ENCODE peak calls at places on chromosomes 4 and X, in six cellular contexts. K, S, M, L, E and F are unnamed samples. For H3K9me3, the result is how much of the 10 kb centered on the place peaks cover.

GRCh38 chr4:100289530-100289888 is 99.2 kb upstream of the DDIT4L start:
- DNase-seq in K (no peak), S (no peak), M (no peak), L (peak), E (no peak), F (no peak)

GRCh38 chr4:153438916-153439756 is 27.0 kb upstream of the TMEM131L start:
- DNase-seq in K (no peak), S (no peak), M (no peak), L (no peak), E (no peak), F (no peak)

GRCh38 chrX:16785247-16786138 is 773 bp upstream of the TXLNG start:
- DNase-seq in K (no peak), S (no peak), M (no peak), L (no peak), E (no peak), F (no peak)

GRCh38 chr4:100069207-100069606 is 119.1 kb upstream of the H2AZ1 start:
- DNase-seq in K (no peak), S (no peak), M (no peak), L (no peak), E (no peak), F (no peak)

GRCh38 chrX:39440734-39441305 is 639.6 kb downstream of the MID1IP1 start:
- DNase-seq in K (no peak), S (no peak), M (no peak), L (no peak), E (no peak), F (no peak)

GRCh38 chr4:89242864-89243740 is 64.5 kb downstream of the GPRIN3 start:
- DNase-seq in K (no peak), S (peak), M (no peak), L (no peak), E (no peak), F (no peak)

GRCh38 chr4:111695677-111696076 is 449.6 kb upstream of the FAM241A start:
- DNase-seq in K (no peak), S (no peak), M (no peak), L (no peak), E (no peak), F (no peak)

GRCh38 chr4:92304073-92304472 is 307 bp downstream of the GRID2 start:
- DNase-seq in K (no peak), S (no peak), M (no peak), L (no peak), E (no peak), F (peak)

GRCh38 chr4:1212546-1213335 is 36.2 kb downstream of the CTBP1 start:
- DNase-seq in K (no peak), S (no peak), M (no peak), L (no peak), E (no peak), F (no peak)

GRCh38 chr4:138916763-138917162 is 98.8 kb upstream of the NOCT start:
- DNase-seq in K (no peak), S (no peak), M (no peak), L (no peak), E (no peak), F (no peak)

GRCh38 chr4:78424456-78424855 is 127.1 kb upstream of the ANXA3 start:
- DNase-seq in K (no peak), S (no peak), M (no peak), L (no peak), E (no peak), F (no peak)

GRCh38 chr4:60134106-60134505 is 1066.0 kb upstream of the ADGRL3 start:
- DNase-seq in K (no peak), S (peak), M (no peak), L (no peak), E (no peak), F (no peak)

GRCh38 chr4:185933078-185933581 is 121.1 kb upstream of the SORBS2 start:
- DNase-seq in K (peak), S (peak), M (no peak), L (no peak), E (no peak), F (no peak)

GRCh38 chrX:2710496-2710895 is 19.4 kb downstream of the CD99 start:
- DNase-seq in K (no peak), S (no peak), M (no peak), L (peak), E (no peak), F (no peak)

GRCh38 chr4:52096048-52096447 is 44.9 kb downstream of the SPATA18 start:
- DNase-seq in K (peak), S (peak), M (no peak), L (peak), E (no peak), F (no peak)

GRCh38 chr4:78542373-78542772 is 9.2 kb upstream of the ANXA3 start:
- DNase-seq in K (peak), S (peak), M (no peak), L (no peak), E (no peak), F (no peak)

GRCh38 chr4:13539047-13539720 is 5.1 kb downstream of the NKX3-2 start:
- DNase-seq in K (no peak), S (no peak), M (no peak), L (no peak), E (peak), F (no peak)

GRCh38 chr4:78923459-78924312 is 15.6 kb downstream of the PAQR3 start:
- DNase-seq in K (no peak), S (peak), M (no peak), L (no peak), E (no peak), F (no peak)

GRCh38 chr4:110344165-110344564 is 131.8 kb upstream of the ENPEP start:
- DNase-seq in K (no peak), S (peak), M (no peak), L (no peak), E (no peak), F (peak)

GRCh38 chr4:34138385-34138784 is 2105.9 kb downstream of the ARAP2 start:
- DNase-seq in K (no peak), S (no peak), M (no peak), L (no peak), E (no peak), F (no peak)

GRCh38 chr4:100803751-100804150 is 285.9 kb upstream of the EMCN start:
- DNase-seq in K (no peak), S (no peak), M (no peak), L (no peak), E (no peak), F (no peak)

GRCh38 chr4:4627906-4628305 is 86.1 kb upstream of the STX18 start:
- DNase-seq in K (no peak), S (no peak), M (no peak), L (no peak), E (no peak), F (no peak)

GRCh38 chr4:41512604-41513003 is 25.4 kb upstream of the LIMCH1 start:
- DNase-seq in K (no peak), S (no peak), M (no peak), L (no peak), E (no peak), F (no peak)

GRCh38 chr4:168437192-168437938 is 42.9 kb downstream of the DDX60L start:
- DNase-seq in K (no peak), S (no peak), M (no peak), L (no peak), E (no peak), F (no peak)

GRCh38 chr4:7218686-7219085 is 26.3 kb downstream of the SORCS2 start:
- DNase-seq in K (no peak), S (no peak), M (no peak), L (no peak), E (no peak), F (no peak)

GRCh38 chrX:134747006-134747405 is 88.7 kb upstream of the PLAC1 start:
- DNase-seq in K (no peak), S (no peak), M (no peak), L (no peak), E (no peak), F (no peak)

GRCh38 chrX:49838374-49838773 is 9.3 kb downstream of the PAGE4 start:
- DNase-seq in K (peak), S (peak), M (peak), L (no peak), E (no peak), F (peak)

GRCh38 chr4:15162465-15163283 is 160.4 kb downstream of the CPEB2 start:
- DNase-seq in K (peak), S (peak), M (no peak), L (no peak), E (no peak), F (no peak)

GRCh38 chr4:159508917-159509500 is 406.1 kb downstream of the RAPGEF2 start:
- DNase-seq in K (no peak), S (no peak), M (no peak), L (no peak), E (no peak), F (no peak)

GRCh38 chrX:53728506-53728905 is 42.0 kb upstream of the HUWE1 start:
- DNase-seq in K (no peak), S (no peak), M (no peak), L (no peak), E (no peak), F (no peak)

GRCh38 chr4:166972071-166972470 is 262.2 kb downstream of the SPOCK3 start:
- DNase-seq in K (no peak), S (peak), M (no peak), L (no peak), E (no peak), F (no peak)

DNA sequence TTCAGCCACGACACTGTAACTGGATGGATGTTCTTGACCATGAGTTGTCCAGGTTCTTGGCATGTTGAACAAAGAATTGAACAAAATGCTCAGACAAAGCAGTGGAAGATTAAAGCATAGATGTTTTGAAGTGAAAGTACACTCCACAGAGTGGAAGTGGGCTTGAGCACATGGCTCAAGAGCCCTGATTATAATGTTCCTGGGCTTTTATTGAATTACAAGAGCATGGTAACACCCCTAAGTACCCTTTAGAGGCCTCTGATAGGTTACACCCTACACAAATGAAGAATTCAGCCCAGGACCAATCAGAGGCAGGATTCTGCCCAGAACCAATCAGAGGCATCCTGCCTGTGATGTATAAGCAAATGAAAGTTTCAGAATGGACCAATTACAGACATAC is 33.5 kb downstream of the SLC10A6 start:
- DNase-seq in K (no peak), S (no peak), M (no peak), L (no peak), E (no peak), F (no peak)
- H4K91ac ChIP-seq in K (no peak), S (no peak), M (no peak), L (no peak), E (no peak), F (no peak)

DNA sequence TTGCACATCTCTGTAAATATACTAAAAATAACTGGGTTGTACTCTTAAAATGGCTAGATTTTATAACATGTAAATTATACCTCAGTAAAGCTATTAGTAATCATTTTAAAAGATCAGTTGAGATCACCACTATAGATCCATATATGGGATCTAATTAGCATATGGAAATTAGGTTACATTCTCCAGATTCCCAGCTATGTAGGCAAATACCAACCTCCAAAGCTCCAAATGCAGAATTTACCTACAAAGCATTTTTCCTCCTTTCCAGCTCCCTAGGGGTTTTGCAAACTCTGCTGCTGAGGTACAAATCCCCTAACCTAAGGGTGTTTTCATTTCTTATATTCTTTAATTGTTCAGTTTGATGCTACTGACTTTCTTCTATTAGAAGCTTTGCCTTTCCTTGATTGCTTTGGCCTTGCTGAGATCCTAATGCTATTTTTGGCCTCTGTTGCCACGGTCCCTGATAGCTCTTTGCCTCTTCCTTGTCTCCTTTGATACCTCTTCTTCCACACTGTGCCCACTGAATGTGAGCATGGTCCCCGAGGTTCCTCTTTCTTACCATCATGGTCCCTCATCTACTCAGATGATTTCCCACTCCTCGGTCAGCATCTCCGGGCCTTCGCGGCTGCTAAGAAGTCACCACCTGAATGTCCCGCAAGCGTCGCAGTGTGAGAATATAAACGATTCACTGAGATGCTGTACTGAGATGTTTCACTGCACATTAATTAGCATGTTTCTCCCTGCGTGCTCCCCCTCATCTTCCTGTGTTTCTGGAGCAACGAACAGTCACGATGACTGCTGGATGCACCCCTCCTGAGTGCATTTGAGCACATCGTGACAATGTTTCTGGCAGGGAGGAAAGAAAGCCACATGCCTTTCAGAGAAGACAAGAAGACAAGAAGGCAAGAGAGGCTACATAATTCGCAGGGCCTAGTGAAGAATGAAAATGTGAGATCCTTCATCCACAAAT is 23.8 kb downstream of the ENPP6 start:
- DNase-seq in K (no peak), S (no peak), M (no peak), L (no peak), E (no peak), F (no peak)
- H3K9me3 ChIP-seq in K (under half), S (under half), M (under half), L (under half), E (under half), F (under half)

GRCh38 chr4:123127865-123128264 is 205.5 kb upstream of the NUDT6 start:
- DNase-seq in K (no peak), S (peak), M (no peak), L (no peak), E (no peak), F (no peak)

GRCh38 chr4:123125477-123125876 is 203.1 kb upstream of the NUDT6 start:
- DNase-seq in K (no peak), S (no peak), M (no peak), L (no peak), E (no peak), F (no peak)

GRCh38 chr4:123121241-123121907 is 199.0 kb upstream of the NUDT6 start:
- DNase-seq in K (peak), S (peak), M (no peak), L (no peak), E (no peak), F (no peak)

GRCh38 chr4:123127218-123127617 is 204.8 kb upstream of the NUDT6 start:
- DNase-seq in K (peak), S (peak), M (no peak), L (no peak), E (no peak), F (no peak)
- H3K9ac ChIP-seq in K (no peak), S (peak), M (no peak), L (no peak), E (no peak), F (no peak)

GRCh38 chr4:140579278-140579677 is 10.5 kb upstream of the UCP1 start:
- DNase-seq in K (no peak), S (no peak), M (no peak), L (no peak), E (no peak), F (no peak)

GRCh38 chr4:140571620-140572019 is 2.9 kb upstream of the UCP1 start:
- DNase-seq in K (no peak), S (no peak), M (no peak), L (no peak), E (no peak), F (no peak)

GRCh38 chr4:140581078-140581477 is 12.3 kb upstream of the UCP1 start:
- DNase-seq in K (no peak), S (peak), M (no peak), L (no peak), E (no peak), F (no peak)

GRCh38 chr4:140575489-140575888 is 6.7 kb upstream of the UCP1 start:
- DNase-seq in K (no peak), S (no peak), M (no peak), L (no peak), E (no peak), F (no peak)
- H4K91ac ChIP-seq in K (no peak), S (no peak), M (no peak), L (no peak), E (no peak), F (no peak)

GRCh38 chr4:98662055-98662453 is 3.6 kb upstream of the TSPAN5 start:
- DNase-seq in K (no peak), S (no peak), M (no peak), L (no peak), E (no peak), F (no peak)
- H3K9me3 ChIP-seq in K (under half), S (under half), M (under half), L (under half), E (under half), F (under half)

GRCh38 chr4:30801876-30802275 is 81.7 kb downstream of the PCDH7 start:
- DNase-seq in K (no peak), S (no peak), M (no peak), L (no peak), E (no peak), F (no peak)
- H3K9ac ChIP-seq in K (no peak), S (peak), M (no peak), L (no peak), E (no peak), F (no peak)

DNA sequence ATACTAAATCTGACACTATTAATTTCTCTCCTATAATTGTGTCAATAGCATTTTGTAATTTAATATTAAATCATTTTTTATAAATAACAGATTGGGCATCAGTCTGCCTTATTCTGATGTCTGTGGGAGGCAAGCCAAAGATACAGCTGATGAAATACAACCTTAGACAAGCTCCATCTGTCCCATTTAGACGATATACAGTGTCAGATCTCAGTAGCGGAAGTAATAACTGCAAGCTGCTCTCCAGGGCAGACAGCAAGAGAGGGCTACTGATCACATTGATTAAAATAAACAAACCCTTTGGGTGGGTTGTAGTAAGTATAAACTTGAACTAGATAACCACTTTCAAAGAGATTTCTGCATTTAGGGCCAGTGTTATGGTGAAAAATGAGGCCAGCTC is 1028.6 kb upstream of the IGFBP7 start:
- DNase-seq in K (no peak), S (no peak), M (no peak), L (no peak), E (no peak), F (no peak)
- H4K91ac ChIP-seq in K (no peak), S (no peak), M (no peak), L (no peak), E (no peak), F (no peak)

DNA sequence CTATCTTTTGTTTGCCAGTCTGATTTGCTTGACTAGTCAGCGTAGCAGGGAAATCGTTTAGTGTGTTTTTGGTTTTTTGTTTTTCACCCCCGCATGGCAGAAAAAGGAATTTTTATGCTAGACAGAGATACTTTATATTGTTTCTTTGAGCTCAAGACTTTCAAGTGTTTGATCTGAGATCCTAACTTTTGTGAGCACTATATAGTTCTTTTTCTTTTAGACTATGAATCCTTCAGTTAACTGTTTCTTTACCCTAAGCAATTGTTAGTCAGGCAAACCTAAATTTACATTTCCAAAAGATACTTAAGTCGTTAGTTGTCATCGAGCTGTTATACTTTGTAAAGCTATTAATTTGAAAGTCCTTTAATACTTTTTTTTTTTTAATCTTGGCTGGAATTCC is 73.3 kb downstream of the RAP1GDS1 start:
- DNase-seq in K (no peak), S (no peak), M (no peak), L (no peak), E (no peak), F (no peak)
- H3K9me3 ChIP-seq in K (under half), S (under half), M (under half), L (under half), E (under half), F (under half)

GRCh38 chrX:103309860-103310591 is 764 bp downstream of the BEX2 start:
- DNase-seq in K (no peak), S (no peak), M (no peak), L (no peak), E (no peak), F (no peak)
- H3K9ac ChIP-seq in K (no peak), S (no peak), M (peak), L (no peak), E (peak), F (peak)